ENCODE peak calls at places on chromosomes 6 and 20, in six cellular contexts. H is heart left ventricle, F is fibroblast of the aortic adventitia, B is cardiac fibroblast, J is lower leg skin, P is kidney. Q is an unnamed sample.

GRCh38 chr20:2653511-2654383 is 1.3 kb downstream of the NOP56 start:
- DNase-seq in H (no peak), F (no peak), B (no peak), J (peak), P (no peak), Q (no peak)

GRCh38 chr6:33599413-33599911 is 19.4 kb upstream of the BAK1 start:
- DNase-seq in H (no peak), F (no peak), B (no peak), J (no peak), P (peak), Q (no peak)

GRCh38 chr6:116447496-116448011 is 13.6 kb upstream of the CALHM6 start:
- DNase-seq in H (no peak), F (peak), B (peak), J (no peak), P (no peak), Q (peak)

GRCh38 chr6:141265748-141266647 is 866.7 kb upstream of the GJE1 start:
- DNase-seq in H (no peak), F (peak), B (peak), J (no peak), P (no peak), Q (no peak)

GRCh38 chr6:41374618-41375590 is 39.5 kb downstream of the NCR2 start:
- DNase-seq in H (peak), F (no peak), B (peak), J (peak), P (no peak), Q (no peak)

GRCh38 chr6:134740473-134741192 is 209.3 kb downstream of the ALDH8A1 start:
- DNase-seq in H (no peak), F (peak), B (peak), J (no peak), P (no peak), Q (no peak)

GRCh38 chr20:43379239-43379917 is 78.3 kb upstream of the SRSF6 start:
- DNase-seq in H (no peak), F (peak), B (peak), J (peak), P (no peak), Q (peak)

GRCh38 chr6:161586866-161587265 is 313.0 kb upstream of the AGPAT4 start:
- DNase-seq in H (no peak), F (no peak), B (no peak), J (no peak), P (no peak), Q (no peak)

GRCh38 chr6:225121-225721 is 67.1 kb upstream of the DUSP22 start:
- DNase-seq in H (peak), F (no peak), B (peak), J (no peak), P (no peak), Q (no peak)

GRCh38 chr6:21987501-21987957 is 309.3 kb downstream of the PRL start:
- DNase-seq in H (peak), F (peak), B (peak), J (peak), P (peak), Q (peak)
- H3K4me3 ChIP-seq in H (peak), F (peak), B (peak), J (no peak), P (peak), Q (no peak)

DNA sequence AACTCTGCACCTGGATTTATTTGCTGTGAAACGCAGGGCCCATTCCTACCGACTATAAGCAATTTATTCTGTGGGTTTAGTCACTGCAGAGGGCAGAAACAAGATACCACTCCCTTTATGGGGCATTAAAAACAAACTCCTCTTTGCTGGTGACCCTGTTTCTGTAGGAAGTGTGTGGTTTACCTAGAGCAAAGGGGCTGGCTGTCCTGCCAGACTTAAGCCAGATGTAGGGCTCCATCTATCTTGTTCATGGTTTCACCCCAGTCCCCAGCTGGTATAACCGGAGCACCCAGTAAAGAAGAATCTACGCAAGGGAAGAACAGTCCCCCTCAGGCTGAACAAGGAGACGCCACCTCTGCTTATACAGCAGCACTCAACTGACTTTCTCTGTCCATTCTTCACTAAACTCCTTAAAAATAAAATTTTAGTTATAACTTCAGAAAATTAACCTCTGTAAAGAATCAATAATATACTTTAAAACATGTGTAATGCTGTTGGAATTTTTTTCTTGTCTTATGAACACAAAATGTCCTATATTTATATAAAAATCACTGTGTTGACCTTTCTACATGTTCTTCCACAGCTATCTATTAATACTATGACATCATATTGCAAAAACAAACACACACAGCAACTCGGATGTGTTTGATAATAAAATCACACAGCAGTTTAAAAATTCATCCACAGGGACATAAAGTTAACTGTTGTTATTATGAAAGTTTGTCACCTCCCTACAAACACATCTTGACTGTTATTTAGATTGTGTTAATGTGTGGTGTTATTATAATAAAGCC is 126.1 kb upstream of the RPS6KA2 start:
- DNase-seq in H (no peak), F (no peak), B (no peak), J (no peak), P (no peak), Q (no peak)
- H3K4me3 ChIP-seq in H (no peak), F (no peak), B (no peak), J (no peak), P (no peak), Q (no peak)

GRCh38 chr6:157571995-157572394 is 191.0 kb downstream of the ZDHHC14 start:
- DNase-seq in H (no peak), F (no peak), B (no peak), J (no peak), P (no peak), Q (no peak)
- H3K4me3 ChIP-seq in H (no peak), F (no peak), B (no peak), J (no peak), P (no peak), Q (no peak)

GRCh38 chr20:35988910-35989463 is 20.6 kb downstream of the CNBD2 start:
- DNase-seq in H (no peak), F (peak), B (peak), J (no peak), P (no peak), Q (no peak)

GRCh38 chr20:35991142-35991771 is 22.9 kb downstream of the CNBD2 start:
- DNase-seq in H (no peak), F (peak), B (peak), J (peak), P (no peak), Q (no peak)

GRCh38 chr20:35994994-35995453 is 26.6 kb downstream of the CNBD2 start:
- DNase-seq in H (peak), F (peak), B (peak), J (peak), P (peak), Q (peak)

GRCh38 chr20:35992713-35993335 is 24.4 kb downstream of the CNBD2 start:
- DNase-seq in H (peak), F (peak), B (peak), J (peak), P (no peak), Q (no peak)
- H3K4me3 ChIP-seq in H (no peak), F (no peak), B (no peak), J (no peak), P (no peak), Q (no peak)

GRCh38 chr20:35490736-35491181 is 35.4 kb downstream of the CEP250 start:
- DNase-seq in H (no peak), F (no peak), B (no peak), J (no peak), P (no peak), Q (no peak)
- H3K4me3 ChIP-seq in H (peak), F (no peak), B (no peak), J (no peak), P (peak), Q (no peak)

DNA sequence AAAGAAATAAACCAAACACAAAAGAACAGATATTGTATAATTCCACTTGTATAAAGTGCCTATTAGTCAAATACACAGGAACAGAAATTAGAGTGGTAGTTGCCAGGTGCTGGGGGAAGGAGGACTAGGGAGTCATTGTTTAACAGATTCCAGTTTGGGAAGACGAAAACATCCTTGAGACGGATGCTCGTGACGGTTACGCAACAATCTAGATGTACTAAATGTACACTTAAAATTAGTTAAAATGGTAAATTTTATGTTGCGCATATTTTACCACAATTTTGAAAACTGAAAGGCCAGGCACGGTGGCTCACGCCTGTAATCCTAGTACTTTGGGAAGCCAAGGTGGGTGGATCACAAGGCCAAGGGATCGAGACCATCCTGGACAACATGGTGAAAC is 111.0 kb downstream of the PKHD1 start:
- DNase-seq in H (no peak), F (no peak), B (no peak), J (no peak), P (no peak), Q (no peak)
- H3K4me3 ChIP-seq in H (no peak), F (no peak), B (no peak), J (no peak), P (no peak), Q (no peak)

GRCh38 chr6:163837681-163838431 is 423.3 kb downstream of the QKI start:
- DNase-seq in H (peak), F (no peak), B (no peak), J (no peak), P (peak), Q (no peak)
- H3K4me3 ChIP-seq in H (peak), F (no peak), B (no peak), J (no peak), P (peak), Q (peak)